ENCODE peak calls at places on chromosomes 13 and 19, in nine cellular contexts. Q is foreskin fibroblast; M is stimulated activated CD4-positive, alpha-beta T cell treated with anti-CD3 and anti-CD28 coated beads, Interleukin-12 subunit alpha, Interleukin-12 subunit beta, amount 100 ng/mL, for 48 hours; K is M059J; T is T47D; H is CD8-positive, alpha-beta T cell; L is cardiac muscle cell; Z is NCI-H82; Y is stimulated activated CD8-positive, alpha-beta memory T cell treated with anti-CD3 and anti-CD28 coated beads, Interleukin-7, amount 100 ng/mL, for 1 hour. U is an unnamed sample.

GRCh38 chr13:102868366-102868936 is 22.6 kb downstream of the ERCC5 start:
- DNase-seq in Q (peak; percentile 28), M (no peak), K (no peak), T (no peak), H (no peak), L (no peak), Z (no peak), Y (no peak), U (no peak)

GRCh38 chr13:113926301-113926761 is 47.5 kb downstream of the C13orf46 start:
- DNase-seq in Q (peak; percentile 95), M (no peak), K (no peak), T (no peak), H (no peak), L (no peak), Z (no peak), Y (no peak), U (no peak)

GRCh38 chr19:3823345-3823704 is 37.1 kb upstream of the MATK start:
- DNase-seq in Q (no peak), M (no peak), K (no peak), T (no peak), H (no peak), L (no peak), Z (no peak), Y (no peak), U (no peak)

GRCh38 chr19:47539747-47540311 is 25.0 kb upstream of the NAPA start:
- DNase-seq in Q (no peak), M (no peak), K (no peak), T (no peak), H (peak; percentile 54), L (peak; percentile 18), Z (no peak), Y (peak; percentile 17), U (no peak)

GRCh38 chr19:7415163-7415856 is 66.6 kb downstream of the ARHGEF18 start:
- DNase-seq in Q (peak; percentile 17), M (no peak), K (peak; percentile 74), T (no peak), H (no peak), L (no peak), Z (no peak), Y (no peak), U (no peak)

GRCh38 chr13:106859505-106859904 is 291.6 kb upstream of the ARGLU1 start:
- DNase-seq in Q (no peak), M (no peak), K (no peak), T (no peak), H (no peak), L (no peak), Z (no peak), Y (no peak), U (no peak)

GRCh38 chr13:112756967-112757758 is 67.3 kb downstream of the ATP11A start:
- DNase-seq in Q (no peak), M (no peak), K (no peak), T (no peak), H (no peak), L (no peak), Z (no peak), Y (no peak), U (no peak)

GRCh38 chr19:6564393-6564792 is 26.6 kb downstream of the CD70 start:
- DNase-seq in Q (peak; percentile 6), M (no peak), K (no peak), T (no peak), H (no peak), L (no peak), Z (no peak), Y (no peak), U (no peak)

GRCh38 chr13:101703081-101703480 is 250.6 kb downstream of the ITGBL1 start:
- DNase-seq in Q (no peak), M (no peak), K (no peak), T (no peak), H (no peak), L (no peak), Z (no peak), Y (no peak), U (no peak)

GRCh38 chr13:44713793-44714469 is 137.8 kb upstream of the TSC22D1 start:
- DNase-seq in Q (peak; percentile 96), M (no peak), K (peak; percentile 96), T (no peak), H (no peak), L (no peak), Z (no peak), Y (no peak), U (no peak)

GRCh38 chr19:35792312-35792711 is 16.9 kb downstream of the ARHGAP33 start:
- DNase-seq in Q (no peak), M (no peak), K (no peak), T (no peak), H (no peak), L (no peak), Z (no peak), Y (no peak), U (no peak)

GRCh38 chr19:21568816-21569496 is 63.6 kb downstream of the ZNF429 start:
- DNase-seq in Q (peak; percentile 76), M (peak; percentile 88), K (peak; percentile 54), T (no peak), H (peak; percentile 91), L (no peak), Z (no peak), Y (peak; percentile 41), U (no peak)

GRCh38 chr13:106286811-106287210 is 248.7 kb downstream of the EFNB2 start:
- DNase-seq in Q (peak; percentile 3), M (no peak), K (no peak), T (no peak), H (no peak), L (no peak), Z (no peak), Y (no peak), U (no peak)

GRCh38 chr13:20064128-20064527 is 96.7 kb downstream of the GJA3 start:
- DNase-seq in Q (no peak), M (no peak), K (peak; percentile 37), T (no peak), H (no peak), L (no peak), Z (no peak), Y (no peak), U (no peak)

GRCh38 chr13:113153810-113154748 is 4.4 kb upstream of the PROZ start:
- DNase-seq in Q (peak; percentile 84), M (peak; percentile 34), K (peak; percentile 44), T (peak; percentile 69), H (peak; percentile 78), L (peak; percentile 80), Z (peak; percentile 88), Y (peak; percentile 32), U (no peak)

GRCh38 chr19:44050740-44051653 is 839 bp upstream of the ZNF223 start:
- DNase-seq in Q (peak; percentile 16), M (peak; percentile 4), K (peak; percentile 7), T (no peak), H (peak; percentile 28), L (no peak), Z (peak; percentile 3), Y (no peak), U (no peak)

GRCh38 chr19:17325881-17326594 is 8.6 kb downstream of the ANO8 start:
- DNase-seq in Q (no peak), M (no peak), K (no peak), T (no peak), H (no peak), L (no peak), Z (no peak), Y (no peak), U (no peak)

GRCh38 chr13:57862879-57863278 is 231.3 kb downstream of the PCDH17 start:
- DNase-seq in Q (no peak), M (no peak), K (no peak), T (no peak), H (no peak), L (no peak), Z (no peak), Y (no peak), U (no peak)

GRCh38 chr19:48872884-48873475 is 759 bp downstream of the PPP1R15A start:
- DNase-seq in Q (peak; percentile 97), M (peak; percentile 71), K (peak; percentile 97), T (peak; percentile 72), H (peak; percentile 86), L (peak; percentile 93), Z (peak; percentile 79), Y (peak; percentile 47), U (peak; percentile 78)

GRCh38 chr19:2841858-2842574 is 741 bp downstream of the ZNF555 start:
- DNase-seq in Q (peak; percentile 23), M (no peak), K (no peak), T (no peak), H (no peak), L (peak; percentile 5), Z (no peak), Y (no peak), U (no peak)

GRCh38 chr13:106513025-106513424 is 22.4 kb downstream of the EFNB2 start:
- DNase-seq in Q (peak; percentile 69), M (no peak), K (peak; percentile 75), T (no peak), H (no peak), L (no peak), Z (no peak), Y (no peak), U (no peak)

GRCh38 chr13:110062077-110062776 is 244.7 kb downstream of the COL4A1 start:
- DNase-seq in Q (peak; percentile 50), M (no peak), K (peak; percentile 25), T (no peak), H (no peak), L (no peak), Z (no peak), Y (no peak), U (no peak)

GRCh38 chr19:50493171-50493570 is 16.5 kb upstream of the GARIN5A start:
- DNase-seq in Q (no peak), M (no peak), K (no peak), T (no peak), H (no peak), L (peak; percentile 36), Z (no peak), Y (no peak), U (no peak)

GRCh38 chr19:43675269-43675879 is 5.4 kb upstream of the PLAUR start:
- DNase-seq in Q (peak; percentile 66), M (no peak), K (peak; percentile 89), T (no peak), H (no peak), L (no peak), Z (no peak), Y (no peak), U (no peak)

GRCh38 chr13:101144808-101145419 is 271.4 kb downstream of the NALCN start:
- DNase-seq in Q (peak; percentile 79), M (no peak), K (peak; percentile 44), T (no peak), H (no peak), L (peak; percentile 77), Z (peak; percentile 87), Y (no peak), U (no peak)

GRCh38 chr19:13149628-13150186 is 468 bp downstream of the STX10 start:
- DNase-seq in Q (peak; percentile 75), M (no peak), K (peak; percentile 60), T (no peak), H (peak; percentile 36), L (peak; percentile 72), Z (peak; percentile 67), Y (no peak), U (no peak)

U was measured in NCI-H1048.